ENCODE peak calls at places on chromosomes 6 and 20, in four cellular contexts. One of them, this sample, is unnamed.

GRCh38 chr6:142635130-142635529 is 309.8 kb downstream of the HIVEP2 start:
- DNase-seq in psoas muscle: no peak
- DNase-seq in CD8-positive, alpha-beta T cell: no peak
- DNase-seq in GM06990: no peak
- DNase-seq in this sample: no peak

GRCh38 chr6:148612043-148612442 is 134.8 kb upstream of the UST start:
- DNase-seq in psoas muscle: no peak
- DNase-seq in CD8-positive, alpha-beta T cell: no peak
- DNase-seq in GM06990: no peak
- DNase-seq in this sample: no peak

GRCh38 chr6:152146385-152146784 is 338.9 kb downstream of the ESR1 start:
- DNase-seq in psoas muscle: no peak
- DNase-seq in CD8-positive, alpha-beta T cell: no peak
- DNase-seq in GM06990: no peak
- DNase-seq in this sample: no peak

GRCh38 chr6:15977050-15977449 is 151.8 kb upstream of the MYLIP start:
- DNase-seq in psoas muscle: no peak
- DNase-seq in CD8-positive, alpha-beta T cell: no peak
- DNase-seq in GM06990: no peak
- DNase-seq in this sample: no peak

GRCh38 chr20:44494266-44494665 is 18.6 kb downstream of the TTPAL start:
- DNase-seq in psoas muscle: no peak
- DNase-seq in CD8-positive, alpha-beta T cell: no peak
- DNase-seq in GM06990: no peak
- DNase-seq in this sample: no peak

GRCh38 chr6:5499644-5500306 is 238.5 kb downstream of the FARS2 start:
- DNase-seq in psoas muscle: no peak
- DNase-seq in CD8-positive, alpha-beta T cell: no peak
- DNase-seq in GM06990: no peak
- DNase-seq in this sample: no peak

GRCh38 chr6:150866147-150867073 is 908 bp downstream of the MTHFD1L start:
- DNase-seq in psoas muscle: peak
- DNase-seq in CD8-positive, alpha-beta T cell: peak
- DNase-seq in GM06990: peak
- DNase-seq in this sample: peak

GRCh38 chr6:106608080-106608668 is 21.1 kb downstream of the RTN4IP1 start:
- DNase-seq in psoas muscle: no peak
- DNase-seq in CD8-positive, alpha-beta T cell: no peak
- DNase-seq in GM06990: peak
- DNase-seq in this sample: no peak

GRCh38 chr6:149454405-149454848 is 30.4 kb downstream of the ZC3H12D start:
- DNase-seq in psoas muscle: peak
- DNase-seq in CD8-positive, alpha-beta T cell: no peak
- DNase-seq in GM06990: no peak
- DNase-seq in this sample: no peak

GRCh38 chr20:37270586-37271420 is 9.2 kb upstream of the GHRH start:
- DNase-seq in psoas muscle: no peak
- DNase-seq in CD8-positive, alpha-beta T cell: no peak
- DNase-seq in GM06990: peak
- DNase-seq in this sample: no peak

GRCh38 chr6:37036146-37036545 is 30.7 kb downstream of the FGD2 start:
- DNase-seq in psoas muscle: no peak
- DNase-seq in CD8-positive, alpha-beta T cell: no peak
- DNase-seq in GM06990: no peak
- DNase-seq in this sample: no peak

GRCh38 chr6:134908906-134909516 is 40.9 kb downstream of the ALDH8A1 start:
- DNase-seq in psoas muscle: peak
- DNase-seq in CD8-positive, alpha-beta T cell: no peak
- DNase-seq in GM06990: no peak
- DNase-seq in this sample: no peak

GRCh38 chr6:15628499-15629131 is 34.2 kb downstream of the DTNBP1 start:
- DNase-seq in psoas muscle: no peak
- DNase-seq in CD8-positive, alpha-beta T cell: peak
- DNase-seq in GM06990: no peak
- DNase-seq in this sample: no peak

GRCh38 chr20:1912056-1912455 is 16.8 kb downstream of the SIRPA start:
- DNase-seq in psoas muscle: no peak
- DNase-seq in CD8-positive, alpha-beta T cell: no peak
- DNase-seq in GM06990: no peak
- DNase-seq in this sample: no peak

GRCh38 chr20:59985864-59986263 is 27.6 kb downstream of the CDH26 start:
- DNase-seq in psoas muscle: no peak
- DNase-seq in CD8-positive, alpha-beta T cell: no peak
- DNase-seq in GM06990: no peak
- DNase-seq in this sample: no peak
- TF ChIP-seq CTCF in psoas muscle: no peak
- TF ChIP-seq CTCF in CD8-positive, alpha-beta T cell: no peak
- TF ChIP-seq CTCF in GM06990: peak
- TF ChIP-seq CTCF in this sample: no peak

GRCh38 chr20:53381568-53382262 is 211.9 kb downstream of the ZNF217 start:
- DNase-seq in psoas muscle: no peak
- DNase-seq in CD8-positive, alpha-beta T cell: no peak
- DNase-seq in GM06990: no peak
- DNase-seq in this sample: no peak
- TF ChIP-seq CTCF in psoas muscle: no peak
- TF ChIP-seq CTCF in CD8-positive, alpha-beta T cell: no peak
- TF ChIP-seq CTCF in GM06990: peak
- TF ChIP-seq CTCF in this sample: peak

GRCh38 chr20:4999788-5000187 is 1.5 kb downstream of the SLC23A2 start:
- DNase-seq in psoas muscle: no peak
- DNase-seq in CD8-positive, alpha-beta T cell: no peak
- DNase-seq in GM06990: no peak
- DNase-seq in this sample: no peak

GRCh38 chr20:5001174-5002076 is at the start of gene SLC23A2:
- DNase-seq in psoas muscle: peak
- DNase-seq in CD8-positive, alpha-beta T cell: peak
- DNase-seq in GM06990: peak
- DNase-seq in this sample: peak

GRCh38 chr20:5000263-5001173 is 792 bp downstream of the SLC23A2 start:
- DNase-seq in psoas muscle: peak
- DNase-seq in CD8-positive, alpha-beta T cell: peak
- DNase-seq in GM06990: peak
- DNase-seq in this sample: peak

GRCh38 chr20:4997207-4997606 is 4.1 kb downstream of the SLC23A2 start:
- DNase-seq in psoas muscle: no peak
- DNase-seq in CD8-positive, alpha-beta T cell: no peak
- DNase-seq in GM06990: no peak
- DNase-seq in this sample: no peak

DNA sequence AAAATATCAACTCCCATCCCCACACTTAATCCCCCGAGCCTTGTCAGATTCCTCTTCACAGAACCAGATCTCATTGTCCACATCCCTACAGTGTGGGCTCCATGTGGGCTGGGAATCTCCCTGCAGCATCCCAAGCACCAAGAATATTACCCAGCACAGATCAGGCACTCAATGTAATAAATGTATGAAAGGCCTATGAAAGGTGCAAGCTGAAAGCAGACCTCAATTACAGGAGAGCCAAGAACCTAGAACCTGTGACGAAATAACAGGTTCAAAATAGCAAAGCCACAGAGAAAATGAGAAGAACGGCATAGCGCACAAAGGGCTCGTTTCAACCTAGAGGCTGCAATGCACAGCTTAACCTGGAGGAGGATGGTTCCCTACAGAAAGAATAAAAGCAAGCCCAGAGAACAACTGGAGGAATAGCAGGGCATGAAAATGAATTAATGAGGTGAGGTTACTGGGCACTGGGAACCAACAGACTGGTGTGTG is 3.1 kb downstream of the SLC23A2 start:
- DNase-seq in psoas muscle: no peak
- DNase-seq in CD8-positive, alpha-beta T cell: no peak
- DNase-seq in GM06990: no peak
- DNase-seq in this sample: no peak
- TF ChIP-seq CTCF in psoas muscle: no peak
- TF ChIP-seq CTCF in CD8-positive, alpha-beta T cell: no peak
- TF ChIP-seq CTCF in GM06990: peak
- TF ChIP-seq CTCF in this sample: peak

GRCh38 chr6:126312013-126312665 is 27.8 kb upstream of the CENPW start:
- DNase-seq in psoas muscle: no peak
- DNase-seq in CD8-positive, alpha-beta T cell: no peak
- DNase-seq in GM06990: no peak
- DNase-seq in this sample: no peak
- TF ChIP-seq CTCF in psoas muscle: no peak
- TF ChIP-seq CTCF in CD8-positive, alpha-beta T cell: no peak
- TF ChIP-seq CTCF in GM06990: peak
- TF ChIP-seq CTCF in this sample: peak

GRCh38 chr6:8483650-8484049 is 48.3 kb upstream of the SLC35B3 start:
- DNase-seq in psoas muscle: no peak
- DNase-seq in CD8-positive, alpha-beta T cell: no peak
- DNase-seq in GM06990: no peak
- DNase-seq in this sample: no peak

GRCh38 chr6:8478418-8478817 is 43.1 kb upstream of the SLC35B3 start:
- DNase-seq in psoas muscle: no peak
- DNase-seq in CD8-positive, alpha-beta T cell: no peak
- DNase-seq in GM06990: no peak
- DNase-seq in this sample: no peak

GRCh38 chr6:8481727-8482126 is 46.4 kb upstream of the SLC35B3 start:
- DNase-seq in psoas muscle: no peak
- DNase-seq in CD8-positive, alpha-beta T cell: no peak
- DNase-seq in GM06990: no peak
- DNase-seq in this sample: no peak
- TF ChIP-seq CTCF in psoas muscle: no peak
- TF ChIP-seq CTCF in CD8-positive, alpha-beta T cell: no peak
- TF ChIP-seq CTCF in GM06990: no peak
- TF ChIP-seq CTCF in this sample: no peak

GRCh38 chr6:39870950-39871349 is 63.3 kb downstream of the MOCS1 start:
- DNase-seq in psoas muscle: no peak
- DNase-seq in CD8-positive, alpha-beta T cell: no peak
- DNase-seq in GM06990: no peak
- DNase-seq in this sample: no peak
- TF ChIP-seq CTCF in psoas muscle: no peak
- TF ChIP-seq CTCF in CD8-positive, alpha-beta T cell: no peak
- TF ChIP-seq CTCF in GM06990: no peak
- TF ChIP-seq CTCF in this sample: no peak

GRCh38 chr20:62780204-62780603 is 16.1 kb upstream of the MRGBP start:
- DNase-seq in psoas muscle: no peak
- DNase-seq in CD8-positive, alpha-beta T cell: no peak
- DNase-seq in GM06990: no peak
- DNase-seq in this sample: peak

GRCh38 chr20:62777528-62777830 is 18.8 kb upstream of the MRGBP start:
- DNase-seq in psoas muscle: no peak
- DNase-seq in CD8-positive, alpha-beta T cell: no peak
- DNase-seq in GM06990: no peak
- DNase-seq in this sample: no peak

GRCh38 chr20:62779417-62779685 is 16.9 kb upstream of the MRGBP start:
- DNase-seq in psoas muscle: no peak
- DNase-seq in CD8-positive, alpha-beta T cell: no peak
- DNase-seq in GM06990: no peak
- DNase-seq in this sample: no peak

GRCh38 chr20:62778058-62778457 is 18.2 kb upstream of the MRGBP start:
- DNase-seq in psoas muscle: no peak
- DNase-seq in CD8-positive, alpha-beta T cell: no peak
- DNase-seq in GM06990: no peak
- DNase-seq in this sample: no peak

DNA sequence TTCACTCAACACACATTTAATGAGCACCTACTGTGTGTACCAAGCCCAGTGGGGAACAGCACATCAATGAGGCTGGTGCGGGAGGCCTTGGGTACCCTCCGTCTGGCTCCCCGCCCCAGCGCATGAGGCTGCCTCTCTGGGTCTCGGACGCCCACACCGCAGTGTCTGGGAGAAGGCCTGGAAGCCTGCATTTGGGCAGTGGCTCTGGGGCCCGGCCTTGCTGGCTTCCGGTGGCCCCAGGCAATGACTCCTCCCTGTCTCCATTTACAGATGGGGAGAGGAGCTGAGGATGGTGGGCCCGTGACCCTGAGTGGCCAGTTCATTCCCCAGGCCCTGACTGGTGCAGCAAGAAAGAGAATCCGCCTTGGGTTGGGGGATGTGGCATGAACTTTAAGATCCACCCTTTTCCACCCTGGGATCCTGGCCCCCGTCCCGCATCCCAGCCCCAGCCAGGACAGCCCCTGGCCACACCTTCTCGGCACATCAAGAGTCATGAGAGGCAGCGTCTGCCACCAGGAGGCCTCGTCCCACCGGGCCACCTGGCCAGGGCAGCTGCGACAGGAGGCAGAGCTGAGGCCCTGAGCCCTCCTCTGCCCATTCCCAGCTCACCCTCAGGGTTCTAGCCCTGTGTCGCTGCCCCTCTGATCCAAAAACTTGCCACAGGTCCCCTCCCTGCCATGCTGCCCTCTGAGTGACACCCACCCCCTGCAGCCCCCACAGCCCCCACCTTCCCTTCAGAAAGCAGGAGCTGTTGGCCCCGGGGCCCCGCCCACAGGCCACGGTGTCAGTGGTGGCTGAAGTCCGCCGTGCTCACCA is 17.5 kb upstream of the MRGBP start:
- DNase-seq in psoas muscle: no peak
- DNase-seq in CD8-positive, alpha-beta T cell: no peak
- DNase-seq in GM06990: no peak
- DNase-seq in this sample: no peak
- TF ChIP-seq CTCF in psoas muscle: no peak
- TF ChIP-seq CTCF in CD8-positive, alpha-beta T cell: no peak
- TF ChIP-seq CTCF in GM06990: no peak
- TF ChIP-seq CTCF in this sample: no peak

GRCh38 chr20:21640556-21640955 is 64.9 kb upstream of the PAX1 start:
- DNase-seq in psoas muscle: no peak
- DNase-seq in CD8-positive, alpha-beta T cell: no peak
- DNase-seq in GM06990: no peak
- DNase-seq in this sample: no peak
- TF ChIP-seq CTCF in psoas muscle: no peak
- TF ChIP-seq CTCF in CD8-positive, alpha-beta T cell: no peak
- TF ChIP-seq CTCF in GM06990: peak
- TF ChIP-seq CTCF in this sample: no peak

GRCh38 chr6:56343295-56343694 is 95.9 kb upstream of the COL21A1 start:
- DNase-seq in psoas muscle: no peak
- DNase-seq in CD8-positive, alpha-beta T cell: no peak
- DNase-seq in GM06990: no peak
- DNase-seq in this sample: no peak

GRCh38 chr6:56335733-56336132 is 88.4 kb upstream of the COL21A1 start:
- DNase-seq in psoas muscle: no peak
- DNase-seq in CD8-positive, alpha-beta T cell: no peak
- DNase-seq in GM06990: no peak
- DNase-seq in this sample: no peak

GRCh38 chr6:56334937-56335336 is 87.6 kb upstream of the COL21A1 start:
- DNase-seq in psoas muscle: no peak
- DNase-seq in CD8-positive, alpha-beta T cell: no peak
- DNase-seq in GM06990: no peak
- DNase-seq in this sample: no peak

GRCh38 chr6:56339524-56339923 is 92.1 kb upstream of the COL21A1 start:
- DNase-seq in psoas muscle: no peak
- DNase-seq in CD8-positive, alpha-beta T cell: no peak
- DNase-seq in GM06990: no peak
- DNase-seq in this sample: no peak
- TF ChIP-seq CTCF in psoas muscle: no peak
- TF ChIP-seq CTCF in CD8-positive, alpha-beta T cell: no peak
- TF ChIP-seq CTCF in GM06990: no peak
- TF ChIP-seq CTCF in this sample: no peak

GRCh38 chr6:42095776-42096541 is 45.6 kb downstream of the TAF8 start:
- DNase-seq in psoas muscle: peak
- DNase-seq in CD8-positive, alpha-beta T cell: no peak
- DNase-seq in GM06990: no peak
- DNase-seq in this sample: no peak
- TF ChIP-seq CTCF in psoas muscle: no peak
- TF ChIP-seq CTCF in CD8-positive, alpha-beta T cell: no peak
- TF ChIP-seq CTCF in GM06990: peak
- TF ChIP-seq CTCF in this sample: no peak